ENCODE peak calls at places on chromosomes 4 and X, in four cellular contexts. O is lower lobe of right lung, A is ovary, F is mesenchymal stem cell. J is an unnamed sample.

GRCh38 chrX:71627588-71628404 is 9.5 kb upstream of the CXCR3 start:
- DNase-seq in O (no peak), F (no peak), A (no peak), J (no peak)

GRCh38 chr4:88697113-88697512 is 516 bp downstream of the NAP1L5 start:
- DNase-seq in A (peak; percentile 40), F (peak; percentile 28), O (no peak), J (no peak)

GRCh38 chr4:152594981-152595916 is 59.4 kb upstream of the FBXW7 start:
- DNase-seq in F (no peak), O (no peak), A (no peak), J (no peak)

GRCh38 chrX:56729152-56729557 is at the start of gene NBDY:
- DNase-seq in A (peak; percentile 36), O (no peak), F (peak; percentile 66), J (peak; percentile 57)

GRCh38 chrX:77276742-77277141 is 170.4 kb upstream of the FGF16 start:
- DNase-seq in O (no peak), F (no peak), A (no peak), J (no peak)

GRCh38 chrX:154516655-154517100 is 646 bp upstream of the FAM3A start:
- DNase-seq in F (peak; percentile 90), A (peak; percentile 71), O (no peak), J (no peak)

GRCh38 chr4:32010221-32010620 is 1290.1 kb downstream of the PCDH7 start:
- DNase-seq in F (peak; percentile 7), A (no peak), O (no peak), J (no peak)

GRCh38 chr4:185256444-185256843 is 47.0 kb downstream of the SNX25 start:
- DNase-seq in F (peak; percentile 62), O (no peak), A (no peak), J (no peak)

GRCh38 chr4:145540235-145540634 is 58.6 kb downstream of the SMAD1 start:
- DNase-seq in F (no peak), O (no peak), A (no peak), J (no peak)

GRCh38 chrX:11757729-11758399 is at the start of gene MSL3:
- DNase-seq in F (peak; percentile 76), A (peak; percentile 55), O (peak; percentile 76), J (no peak)

GRCh38 chr4:153538408-153539057 is 72.4 kb downstream of the TMEM131L start:
- DNase-seq in A (peak; percentile 38), F (no peak), O (no peak), J (no peak)

GRCh38 chrX:41629539-41629938 is 59.2 kb upstream of the GPR34 start:
- DNase-seq in O (no peak), F (no peak), A (no peak), J (no peak)

GRCh38 chr4:86791126-86791525 is 58.1 kb downstream of the SLC10A6 start:
- DNase-seq in A (no peak), O (no peak), F (no peak), J (no peak)

GRCh38 chrX:96407043-96407442 is 277.6 kb upstream of the DIAPH2 start:
- DNase-seq in F (peak; percentile 49), O (no peak), A (peak; percentile 51), J (no peak)

GRCh38 chr4:174561556-174561955 is 39.3 kb upstream of the HPGD start:
- DNase-seq in A (no peak), F (peak; percentile 68), O (no peak), J (no peak)

GRCh38 chr4:14415146-14415545 is 587.1 kb upstream of the CPEB2 start:
- DNase-seq in F (peak; percentile 29), A (no peak), O (no peak), J (no peak)

GRCh38 chr4:28842271-28842670 is 1877.9 kb upstream of the PCDH7 start:
- DNase-seq in F (no peak), O (no peak), A (no peak), J (no peak)

GRCh38 chr4:152942346-152942745 is 6.2 kb downstream of the FHDC1 start:
- DNase-seq in O (no peak), A (no peak), F (no peak), J (no peak)

GRCh38 chrX:110218591-110218990 is 99.3 kb downstream of the AMMECR1 start:
- DNase-seq in F (peak; percentile 73), O (no peak), A (no peak), J (no peak)

GRCh38 chr4:53841711-53842110 is 222.7 kb downstream of the CHIC2 start:
- DNase-seq in A (no peak), O (no peak), F (no peak), J (no peak)

GRCh38 chr4:105709081-105709450 is 482 bp downstream of the GSTCD start:
- DNase-seq in O (no peak), A (no peak), F (peak; percentile 58), J (no peak)

GRCh38 chr4:109007976-109008375 is 245.1 kb upstream of the ETNPPL start:
- DNase-seq in A (no peak), O (no peak), F (no peak), J (no peak)

GRCh38 chrX:154349979-154350378 is 24.5 kb downstream of the FLNA start:
- DNase-seq in O (peak; percentile 20), A (no peak), F (no peak), J (no peak)

GRCh38 chrX:101483705-101484104 is 1.6 kb upstream of the ARMCX4 start:
- DNase-seq in F (no peak), A (no peak), O (no peak), J (no peak)

GRCh38 chr4:7857993-7858392 is 81.7 kb downstream of the AFAP1 start:
- DNase-seq in O (no peak), A (no peak), F (no peak), J (no peak)
- H3K27ac ChIP-seq in O (no peak overlapping the region), A (no peak overlapping the region), F (peak overlapping the region; percentile 21), J (no peak overlapping the region)

DNA sequence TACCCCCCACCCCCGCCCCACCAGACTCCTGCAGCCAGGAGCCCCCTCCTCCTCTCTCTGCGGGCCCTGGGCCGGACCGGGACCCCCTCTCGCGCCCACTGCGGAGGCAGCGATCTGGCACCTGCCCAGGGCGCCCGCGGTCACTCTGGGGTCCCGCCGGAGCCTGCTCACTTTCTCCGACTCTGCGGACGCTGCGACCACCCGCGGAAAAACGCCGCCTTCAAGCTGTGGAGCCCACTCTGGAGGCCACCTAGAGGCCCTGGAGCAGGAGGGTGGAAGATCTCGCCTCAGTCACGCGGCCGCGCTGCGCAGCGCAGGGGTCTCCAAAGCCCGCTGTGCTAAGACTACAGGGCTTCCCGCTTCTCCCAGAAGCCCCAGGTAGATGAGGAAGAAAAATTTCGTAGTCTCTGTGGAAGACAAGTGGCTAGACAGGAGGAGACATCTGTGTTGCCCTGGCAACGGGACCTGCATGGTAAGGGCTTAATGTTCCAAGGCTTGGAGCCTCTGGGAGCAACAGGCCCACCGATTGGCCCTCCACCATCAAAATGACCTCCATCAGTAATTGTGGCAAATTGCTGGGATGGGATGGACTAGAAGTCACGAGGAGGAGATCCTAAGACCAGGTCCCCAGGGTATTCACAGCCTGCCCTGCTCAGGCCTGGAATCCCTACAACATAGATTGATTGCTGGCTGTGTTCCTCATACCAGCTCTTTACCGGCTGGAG is at the start of gene PNMA6F:
- DNase-seq in F (no peak), O (no peak), A (no peak), J (no peak)
- H3K4me3 ChIP-seq in F (no peak within 1 kb of the TSS), O (no peak within 1 kb of the TSS), A (no peak within 1 kb of the TSS), J (no peak within 1 kb of the TSS)

GRCh38 chr4:74397748-74398426 is 32.9 kb downstream of the EREG start:
- DNase-seq in A (no peak), O (no peak), F (no peak), J (no peak)

GRCh38 chr4:74391346-74391745 is 26.4 kb downstream of the EREG start:
- DNase-seq in F (no peak), A (no peak), O (no peak), J (no peak)

GRCh38 chr4:74395633-74396032 is 30.7 kb downstream of the EREG start:
- DNase-seq in F (peak; percentile 73), A (no peak), O (no peak), J (no peak)

GRCh38 chr4:74391890-74392478 is 27.0 kb downstream of the EREG start:
- DNase-seq in O (no peak), A (no peak), F (no peak), J (no peak)

DNA sequence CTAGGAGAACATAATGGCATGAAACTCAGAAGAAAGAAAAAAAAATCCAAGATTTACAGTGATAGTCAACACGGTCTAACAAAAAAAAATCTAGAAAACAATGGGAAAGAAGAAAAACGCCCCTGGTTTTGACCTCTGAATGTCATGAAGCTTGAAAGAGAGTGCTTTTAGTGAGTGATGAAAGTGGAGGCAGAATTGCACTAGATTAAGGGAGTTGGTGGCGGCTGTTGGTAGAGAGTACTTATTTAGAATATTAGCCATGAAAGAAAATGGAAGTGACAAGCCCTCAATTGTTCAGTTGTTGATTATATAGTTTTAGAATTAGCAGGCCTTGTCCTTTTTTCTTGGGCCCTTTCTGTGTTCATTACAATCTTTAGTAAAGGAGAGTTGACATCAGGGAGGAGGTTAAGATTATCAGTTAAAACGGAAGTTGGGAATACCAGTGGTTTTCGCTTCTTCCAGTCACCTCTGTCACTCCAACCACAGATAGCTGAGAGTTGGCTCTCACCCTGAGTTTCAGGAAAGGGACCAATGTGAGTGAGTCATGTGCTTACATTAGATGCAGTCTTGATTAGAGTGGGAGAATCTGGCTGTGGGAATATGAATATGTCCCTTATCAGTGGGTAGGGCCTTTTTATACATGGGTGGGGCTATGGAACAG is 29.7 kb downstream of the EREG start:
- DNase-seq in O (no peak), F (peak; percentile 82), A (no peak), J (no peak)
- H3K27ac ChIP-seq in O (no peak overlapping the region), F (no peak overlapping the region), A (no peak overlapping the region), J (no peak overlapping the region)

GRCh38 chr4:107858158-107858742 is 33.5 kb downstream of the SGMS2 start:
- DNase-seq in O (no peak), F (no peak), A (no peak), J (no peak)

GRCh38 chr4:107863850-107864371 is 39.2 kb downstream of the SGMS2 start:
- DNase-seq in O (no peak), A (no peak), F (peak; percentile 55), J (no peak)

GRCh38 chr4:107863416-107863815 is 38.7 kb downstream of the SGMS2 start:
- DNase-seq in A (no peak), F (no peak), O (no peak), J (no peak)

GRCh38 chr4:107866726-107867125 is 42.0 kb downstream of the SGMS2 start:
- DNase-seq in A (no peak), F (no peak), O (no peak), J (no peak)

GRCh38 chr4:107862658-107863057 is 37.9 kb downstream of the SGMS2 start:
- DNase-seq in F (peak; percentile 88), O (no peak), A (no peak), J (no peak)
- H3K4me3 ChIP-seq in F (no peak overlapping the region), O (no peak overlapping the region), A (no peak overlapping the region), J (no peak overlapping the region)